ENCODE peak calls at places on chromosomes 4 and X, in six cellular contexts. C is esophagus squamous epithelium; V is substantia nigra; T is NAMALWA; W is CD4-positive, alpha-beta T cell; J is HEK293T. Y is an unnamed sample.

GRCh38 chr4:57401586-57401985 is 291.4 kb upstream of the IGFBP7 start:
- DNase-seq in C (no peak), V (no peak), T (no peak), W (no peak), J (no peak), Y (no peak)

GRCh38 chr4:109432203-109432602 is 1.4 kb upstream of the SEC24B start:
- DNase-seq in C (no peak), V (no peak), T (no peak), W (no peak), J (no peak), Y (no peak)

GRCh38 chr4:146643812-146644401 is 5.2 kb downstream of the POU4F2 start:
- DNase-seq in C (no peak), V (no peak), T (peak), W (no peak), J (peak), Y (peak)

GRCh38 chr4:70269674-70270073 is 27.3 kb downstream of the CSN3 start:
- DNase-seq in C (no peak), V (no peak), T (peak), W (no peak), J (no peak), Y (peak)

GRCh38 chr4:140861359-140862181 is 105.4 kb upstream of the TBC1D9 start:
- DNase-seq in C (no peak), V (no peak), T (peak), W (peak), J (peak), Y (peak)

GRCh38 chr4:101269682-101270081 is 77.6 kb downstream of the PPP3CA start:
- DNase-seq in C (no peak), V (no peak), T (no peak), W (no peak), J (no peak), Y (no peak)

GRCh38 chrX:38086451-38087215 is 80.3 kb downstream of the SYTL5 start:
- DNase-seq in C (no peak), V (no peak), T (no peak), W (no peak), J (no peak), Y (no peak)

GRCh38 chrX:49910344-49910743 is 12.1 kb upstream of the CLCN5 start:
- DNase-seq in C (no peak), V (no peak), T (no peak), W (no peak), J (no peak), Y (no peak)

GRCh38 chrX:110384490-110384889 is 25.8 kb downstream of the RTL9 start:
- DNase-seq in C (no peak), V (no peak), T (no peak), W (no peak), J (no peak), Y (no peak)

GRCh38 chr4:138062929-138063328 is 179.2 kb downstream of the SLC7A11 start:
- DNase-seq in C (no peak), V (no peak), T (no peak), W (no peak), J (no peak), Y (no peak)

GRCh38 chrX:135516376-135516775 is 4.1 kb upstream of the INTS6L start:
- DNase-seq in C (no peak), V (no peak), T (peak), W (no peak), J (peak), Y (peak)

GRCh38 chrX:119753639-119754257 is 4.6 kb upstream of the SOWAHD start:
- DNase-seq in C (no peak), V (no peak), T (peak), W (peak), J (peak), Y (peak)

GRCh38 chrX:40474205-40474626 is 106.6 kb upstream of the ATP6AP2 start:
- DNase-seq in C (no peak), V (no peak), T (no peak), W (no peak), J (peak), Y (no peak)

GRCh38 chr4:106266201-106266600 is 49.8 kb downstream of the TBCK start:
- DNase-seq in C (no peak), V (no peak), T (peak), W (no peak), J (peak), Y (peak)

GRCh38 chrX:155632424-155633100 is 19.8 kb upstream of the TMLHE start:
- DNase-seq in C (no peak), V (no peak), T (peak), W (no peak), J (no peak), Y (no peak)

GRCh38 chrX:35392232-35392631 is 405.9 kb upstream of the MAGEB16 start:
- DNase-seq in C (no peak), V (no peak), T (no peak), W (no peak), J (no peak), Y (no peak)

GRCh38 chr4:25937801-25938200 is 23.8 kb downstream of the SMIM20 start:
- DNase-seq in C (no peak), V (no peak), T (no peak), W (no peak), J (no peak), Y (no peak)

GRCh38 chr4:53767503-53767902 is 176.2 kb upstream of the LNX1 start:
- DNase-seq in C (no peak), V (no peak), T (no peak), W (no peak), J (no peak), Y (no peak)

GRCh38 chrX:75648803-75649588 is 126.2 kb upstream of the ZDHHC15 start:
- DNase-seq in C (no peak), V (no peak), T (no peak), W (no peak), J (no peak), Y (no peak)

GRCh38 chr4:142405021-142405991 is 440.8 kb downstream of the INPP4B start:
- DNase-seq in C (no peak), V (no peak), T (peak), W (peak), J (peak), Y (no peak)

GRCh38 chr4:25180524-25181131 is 20.4 kb upstream of the SEPSECS start:
- DNase-seq in C (no peak), V (no peak), T (peak), W (no peak), J (peak), Y (peak)

GRCh38 chrX:1202251-1202650 is 10.2 kb downstream of the CRLF2 start:
- DNase-seq in C (no peak), V (no peak), T (no peak), W (no peak), J (no peak), Y (no peak)

GRCh38 chr4:23730998-23731397 is 158.8 kb downstream of the PPARGC1A start:
- DNase-seq in C (no peak), V (no peak), T (no peak), W (no peak), J (no peak), Y (no peak)

GRCh38 chr4:55989716-55990115 is 41.0 kb downstream of the CEP135 start:
- DNase-seq in C (no peak), V (no peak), T (no peak), W (no peak), J (no peak), Y (no peak)

GRCh38 chr4:79325436-79325835 is 425 bp downstream of the NAA11 start:
- DNase-seq in C (no peak), V (no peak), T (no peak), W (no peak), J (no peak), Y (no peak)

GRCh38 chrX:65697915-65698796 is 30.7 kb downstream of the MSN start:
- DNase-seq in C (peak), V (no peak), T (peak), W (peak), J (no peak), Y (peak)

GRCh38 chrX:136797787-136798186 is 17.1 kb upstream of the ARHGEF6 start:
- DNase-seq in C (no peak), V (no peak), T (no peak), W (no peak), J (no peak), Y (no peak)